ENCODE peak calls at places on chromosome 1, in six cellular contexts. S is foreskin fibroblast, H is dorsolateral prefrontal cortex, J is left ventricle myocardium inferior, Z is iPS-NIHi11, X is fibroblast of the conjunctiva. F is an unnamed sample.

GRCh38 chr1:10734900-10735602 is 61.4 kb downstream of the CASZ1 start:
- DNase-seq in Z (peak), J (peak), X (no peak), H (no peak), S (no peak), F (no peak)

GRCh38 chr1:30045304-30046090 is 677.9 kb downstream of the MATN1 start:
- DNase-seq in H (no peak), X (no peak), J (no peak), Z (no peak), S (no peak), F (no peak)

GRCh38 chr1:199978408-199978940 is 49.0 kb upstream of the NR5A2 start:
- DNase-seq in J (peak), H (no peak), S (no peak), Z (no peak), X (peak), F (no peak)

GRCh38 chr1:207084701-207085180 is 3.9 kb upstream of the C4BPB start:
- DNase-seq in Z (peak), S (peak), H (peak), J (no peak), X (peak), F (peak)

GRCh38 chr1:220410681-220411080 is 117.3 kb upstream of the MARK1 start:
- DNase-seq in J (no peak), X (no peak), S (peak), H (no peak), Z (no peak), F (no peak)

GRCh38 chr1:180994262-180994661 is 28.4 kb downstream of the STX6 start:
- DNase-seq in X (no peak), S (peak), J (no peak), Z (no peak), H (no peak), F (no peak)

GRCh38 chr1:231139125-231139649 is 22.7 kb upstream of the TRIM67 start:
- DNase-seq in S (peak), Z (no peak), X (peak), J (no peak), H (no peak), F (no peak)

GRCh38 chr1:57279909-57280666 is 143.8 kb downstream of the DAB1 start:
- DNase-seq in Z (no peak), J (no peak), S (no peak), H (no peak), X (no peak), F (peak)

GRCh38 chr1:2583331-2583791 is 3.2 kb upstream of the PRXL2B start:
- DNase-seq in Z (no peak), H (no peak), X (no peak), S (peak), J (no peak), F (no peak)

GRCh38 chr1:88650676-88651418 is 33.2 kb upstream of the PKN2 start:
- DNase-seq in S (no peak), X (no peak), Z (no peak), J (no peak), H (no peak), F (no peak)

GRCh38 chr1:215786997-215787396 is 219.9 kb downstream of the KCTD3 start:
- DNase-seq in J (no peak), S (no peak), H (no peak), X (no peak), Z (no peak), F (no peak)